ENCODE peak calls at places on chromosomes 1 and 21, in ten cellular contexts. J is H9, D is heart right ventricle, C is A549, P is tibial artery, W is hepatocyte, B is colonic mucosa, E is tibial nerve, Q is osteoblast, A is transverse colon. S is an unnamed sample. For H3K4me1, the result is how much of the 10 kb centered on the place peaks cover.

GRCh38 chr1:244350027-244350426 is 101.7 kb downstream of the ADSS2 start:
- DNase-seq in J (no peak), D (no peak), C (no peak), P (no peak), W (no peak), B (no peak), E (no peak), Q (no peak), A (no peak), S (no peak)

GRCh38 chr21:36799869-36800268 is 101.0 kb downstream of the SIM2 start:
- DNase-seq in J (no peak), D (no peak), C (no peak), P (no peak), W (no peak), B (no peak), E (no peak), Q (no peak), A (no peak), S (peak)

GRCh38 chr1:16151985-16152384 is 3.9 kb downstream of the EPHA2 start:
- DNase-seq in J (no peak), D (no peak), C (no peak), P (no peak), W (no peak), B (no peak), E (no peak), Q (peak), A (no peak), S (no peak)

GRCh38 chr1:33327587-33328325 is 6.9 kb upstream of the A3GALT2 start:
- DNase-seq in J (no peak), D (peak), C (no peak), P (peak), W (peak), B (no peak), E (no peak), Q (peak), A (peak), S (peak)

GRCh38 chr1:180542530-180543171 is 16.1 kb upstream of the OVAAL start:
- DNase-seq in J (no peak), D (no peak), C (no peak), P (no peak), W (no peak), B (no peak), E (no peak), Q (peak), A (no peak), S (no peak)

GRCh38 chr1:172609528-172609927 is 49.4 kb upstream of the FASLG start:
- DNase-seq in J (no peak), D (no peak), C (peak), P (no peak), W (no peak), B (no peak), E (no peak), Q (no peak), A (no peak), S (no peak)

GRCh38 chr1:1055841-1056736 is 18.0 kb downstream of the RNF223 start:
- DNase-seq in J (no peak), D (no peak), C (no peak), P (no peak), W (no peak), B (no peak), E (no peak), Q (no peak), A (no peak), S (no peak)

GRCh38 chr1:205048382-205048781 is 5.4 kb downstream of the CNTN2 start:
- DNase-seq in J (no peak), D (no peak), C (no peak), P (no peak), W (no peak), B (no peak), E (no peak), Q (no peak), A (no peak), S (no peak)

GRCh38 chr1:153752561-153753195 is 22.5 kb upstream of the SLC27A3 start:
- DNase-seq in J (no peak), D (no peak), C (no peak), P (peak), W (peak), B (no peak), E (peak), Q (peak), A (no peak), S (peak)

GRCh38 chr21:45562401-45562800 is 20.2 kb upstream of the SLC19A1 start:
- DNase-seq in J (peak), D (no peak), C (no peak), P (peak), W (no peak), B (peak), E (no peak), Q (no peak), A (no peak), S (peak)

GRCh38 chr1:1630965-1631792 is 794 bp upstream of the MMP23B start:
- DNase-seq in J (peak), D (peak), C (no peak), P (peak), W (peak), B (peak), E (peak), Q (peak), A (peak), S (peak)

GRCh38 chr1:40057310-40058030 is 16.9 kb downstream of the CAP1 start:
- DNase-seq in J (no peak), D (no peak), C (no peak), P (no peak), W (no peak), B (no peak), E (no peak), Q (no peak), A (no peak), S (no peak)
- H3K4me1 ChIP-seq in J (under half), D (half or more), C (under half), P (under half), W (under half), B (under half), E (under half), Q (under half), A (half or more), S (under half)

GRCh38 chr1:76921590-76921989 is 54.3 kb downstream of the ST6GALNAC5 start:
- DNase-seq in J (no peak), D (no peak), C (no peak), P (no peak), W (no peak), B (no peak), E (no peak), Q (no peak), A (no peak), S (no peak)
- H3K4me1 ChIP-seq in J (under half), D (under half), C (under half), P (under half), W (under half), B (under half), E (under half), Q (under half), A (under half), S (under half)

GRCh38 chr1:225944951-225945350 is 3.9 kb upstream of the LEFTY2 start:
- DNase-seq in J (no peak), D (no peak), C (no peak), P (no peak), W (no peak), B (no peak), E (no peak), Q (no peak), A (no peak), S (no peak)

GRCh38 chr1:225946803-225947202 is 5.8 kb upstream of the LEFTY2 start:
- DNase-seq in J (no peak), D (no peak), C (no peak), P (no peak), W (no peak), B (no peak), E (no peak), Q (no peak), A (no peak), S (no peak)

GRCh38 chr1:225944387-225944786 is 3.4 kb upstream of the LEFTY2 start:
- DNase-seq in J (no peak), D (no peak), C (no peak), P (no peak), W (no peak), B (no peak), E (no peak), Q (no peak), A (no peak), S (no peak)

GRCh38 chr1:225945564-225945963 is 4.5 kb upstream of the LEFTY2 start:
- DNase-seq in J (peak), D (no peak), C (no peak), P (no peak), W (no peak), B (no peak), E (no peak), Q (no peak), A (no peak), S (no peak)

GRCh38 chr1:225946082-225946620 is 5.1 kb upstream of the LEFTY2 start:
- DNase-seq in J (peak), D (no peak), C (no peak), P (no peak), W (no peak), B (no peak), E (no peak), Q (no peak), A (no peak), S (no peak)
- H3K4me1 ChIP-seq in J (under half), D (under half), C (under half), P (under half), W (under half), B (under half), E (under half), Q (under half), A (under half), S (under half)

DNA sequence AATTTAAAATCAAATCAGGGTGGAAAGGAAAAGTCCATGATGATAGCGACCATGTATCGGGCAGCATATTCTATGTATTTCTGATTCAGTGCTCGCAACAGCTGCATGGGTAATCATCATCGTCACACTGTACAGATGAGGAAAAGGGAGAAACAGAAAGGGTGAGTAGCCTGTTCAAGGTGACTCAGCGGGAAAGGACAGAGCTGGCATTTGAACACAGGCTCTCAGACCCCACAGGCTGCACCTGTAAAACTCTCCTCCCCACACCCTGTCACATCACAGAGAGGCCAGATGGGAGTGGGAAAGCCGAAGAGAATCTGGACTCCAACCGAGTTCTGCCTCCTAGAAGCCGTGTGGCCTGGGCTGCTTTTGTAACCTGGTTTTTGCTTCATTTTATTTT is 14.0 kb downstream of the RUNX1 start:
- DNase-seq in J (no peak), D (no peak), C (no peak), P (no peak), W (no peak), B (no peak), E (no peak), Q (no peak), A (no peak), S (no peak)
- H3K4me1 ChIP-seq in J (under half), D (under half), C (under half), P (under half), W (under half), B (under half), E (under half), Q (under half), A (under half), S (under half)

GRCh38 chr1:235072096-235072495 is 56.5 kb downstream of the TOMM20 start:
- DNase-seq in J (no peak), D (no peak), C (no peak), P (no peak), W (no peak), B (no peak), E (no peak), Q (no peak), A (no peak), S (no peak)
- H3K4me1 ChIP-seq in J (under half), D (half or more), C (half or more), P (under half), W (under half), B (under half), E (under half), Q (half or more), A (half or more), S (under half)